ENCODE peak calls at places on chromosome 5, in five cellular contexts. P is CD8-positive, alpha-beta T cell; U is Caco-2; S is upper lobe of right lung; R is cardiac muscle cell. B is an unnamed sample. For H3K27me3, the result is how much of the 10 kb centered on the place peaks cover.

GRCh38 chr5:181241393-181241975 is 2.2 kb downstream of the RACK1 start:
- DNase-seq in U (no peak), R (no peak), P (peak), S (no peak), B (no peak)

GRCh38 chr5:59366784-59367183 is 526.7 kb downstream of the PDE4D start:
- DNase-seq in P (no peak), S (no peak), U (no peak), R (peak), B (no peak)

GRCh38 chr5:62299097-62299496 is 6.9 kb upstream of the KIF2A start:
- DNase-seq in P (no peak), R (no peak), U (no peak), S (no peak), B (no peak)

GRCh38 chr5:13859285-13859684 is 85.2 kb downstream of the DNAH5 start:
- DNase-seq in R (no peak), U (no peak), S (no peak), P (no peak), B (no peak)

GRCh38 chr5:54835642-54836041 is 149.8 kb downstream of the ESM1 start:
- DNase-seq in S (no peak), R (no peak), U (no peak), P (no peak), B (no peak)

GRCh38 chr5:96699186-96699820 is 37.1 kb downstream of the CAST start:
- DNase-seq in U (no peak), S (no peak), P (no peak), R (peak), B (no peak)

GRCh38 chr5:56817306-56817986 is 2.1 kb downstream of the MAP3K1 start:
- DNase-seq in R (no peak), U (no peak), S (no peak), P (no peak), B (no peak)

GRCh38 chr5:116504593-116504992 is 70.0 kb downstream of the SEMA6A start:
- DNase-seq in R (no peak), S (no peak), U (no peak), P (no peak), B (no peak)

GRCh38 chr5:170681013-170681433 is 102.5 kb upstream of the GABRP start:
- DNase-seq in P (no peak), U (peak), S (no peak), R (peak), B (no peak)

GRCh38 chr5:96816430-96816939 is 8.7 kb upstream of the ERAP1 start:
- DNase-seq in P (peak), R (no peak), U (no peak), S (no peak), B (no peak)

GRCh38 chr5:175795959-175796358 is 75.4 kb upstream of the CPLX2 start:
- DNase-seq in P (no peak), R (no peak), U (no peak), S (no peak), B (no peak)

GRCh38 chr5:170623576-170624181 is 119.9 kb downstream of the KCNIP1 start:
- DNase-seq in S (peak), U (no peak), P (no peak), R (peak), B (no peak)

GRCh38 chr5:165616550-165617430 is 2111.4 kb downstream of the MAT2B start:
- DNase-seq in P (no peak), R (no peak), U (no peak), S (no peak), B (no peak)

GRCh38 chr5:41503321-41503720 is 7.1 kb downstream of the PLCXD3 start:
- DNase-seq in R (no peak), U (no peak), S (no peak), P (no peak), B (no peak)

GRCh38 chr5:56480305-56481146 is 247.4 kb upstream of the ANKRD55 start:
- DNase-seq in S (peak), U (peak), R (peak), P (peak), B (no peak)

GRCh38 chr5:150438873-150439546 is 10.5 kb downstream of the RPS14 start:
- DNase-seq in U (peak), S (no peak), P (no peak), R (peak), B (no peak)

GRCh38 chr5:89535421-89535820 is 652.4 kb upstream of the MEF2C start:
- DNase-seq in R (no peak), S (no peak), P (no peak), U (no peak), B (no peak)

GRCh38 chr5:89536020-89536419 is 653.0 kb upstream of the MEF2C start:
- DNase-seq in S (no peak), P (no peak), U (no peak), R (no peak), B (no peak)

GRCh38 chr5:89537800-89538199 is 654.8 kb upstream of the MEF2C start:
- DNase-seq in R (no peak), S (no peak), U (no peak), P (no peak), B (no peak)

DNA sequence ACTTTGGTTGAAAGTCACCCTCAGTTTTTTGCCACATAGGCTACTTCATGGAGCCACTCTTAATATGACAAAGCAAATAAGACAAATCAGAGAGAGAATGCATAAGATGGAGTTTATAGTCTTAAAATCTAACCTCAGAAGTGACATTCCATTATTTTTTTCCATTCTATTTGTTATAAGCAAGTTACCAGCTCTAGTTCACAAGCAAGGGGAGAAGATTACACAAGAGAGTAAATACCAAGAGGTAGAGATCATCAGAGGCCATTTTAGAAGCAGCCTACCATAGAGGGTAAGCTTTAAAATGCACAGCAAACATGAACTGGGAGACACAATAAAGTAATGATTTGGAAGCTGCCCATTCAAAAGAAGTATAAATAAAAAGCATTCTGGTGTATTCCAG is 651.3 kb upstream of the MEF2C start:
- DNase-seq in P (no peak), U (no peak), R (no peak), S (no peak), B (peak)
- H3K27me3 ChIP-seq in P (under half), U (under half), R (under half), S (under half), B (under half)

GRCh38 chr5:132054697-132055440 is 5.6 kb upstream of the IL3 start:
- DNase-seq in R (no peak), U (no peak), P (no peak), S (peak), B (no peak)
- H3K27me3 ChIP-seq in R (under half), U (under half), P (under half), S (under half), B (under half)

GRCh38 chr5:137233726-137234125 is 265.4 kb downstream of the SPOCK1 start:
- DNase-seq in U (no peak), P (no peak), S (no peak), R (no peak), B (no peak)

GRCh38 chr5:137228816-137229215 is 270.3 kb downstream of the SPOCK1 start:
- DNase-seq in U (no peak), R (no peak), S (no peak), P (no peak), B (no peak)

GRCh38 chr5:137236266-137236665 is 262.9 kb downstream of the SPOCK1 start:
- DNase-seq in P (no peak), S (no peak), R (no peak), U (no peak), B (no peak)

GRCh38 chr5:137234973-137235943 is 263.9 kb downstream of the SPOCK1 start:
- DNase-seq in S (no peak), P (no peak), U (no peak), R (no peak), B (no peak)

GRCh38 chr5:137231535-137231934 is 267.6 kb downstream of the SPOCK1 start:
- DNase-seq in U (no peak), R (no peak), P (no peak), S (no peak), B (no peak)
- H3K27me3 ChIP-seq in U (under half), R (under half), P (under half), S (under half), B (under half)

GRCh38 chr5:173240091-173241050 is 5.4 kb upstream of the NKX2-5 start:
- DNase-seq in R (peak), U (no peak), P (no peak), S (no peak), B (no peak)
- H3K27me3 ChIP-seq in R (under half), U (under half), P (half or more), S (half or more), B (half or more)

GRCh38 chr5:1885777-1886633 is 3.3 kb upstream of the IRX4 start:
- DNase-seq in R (no peak), P (no peak), U (no peak), S (no peak), B (no peak)
- H3K27me3 ChIP-seq in R (half or more), P (under half), U (under half), S (half or more), B (under half)

DNA sequence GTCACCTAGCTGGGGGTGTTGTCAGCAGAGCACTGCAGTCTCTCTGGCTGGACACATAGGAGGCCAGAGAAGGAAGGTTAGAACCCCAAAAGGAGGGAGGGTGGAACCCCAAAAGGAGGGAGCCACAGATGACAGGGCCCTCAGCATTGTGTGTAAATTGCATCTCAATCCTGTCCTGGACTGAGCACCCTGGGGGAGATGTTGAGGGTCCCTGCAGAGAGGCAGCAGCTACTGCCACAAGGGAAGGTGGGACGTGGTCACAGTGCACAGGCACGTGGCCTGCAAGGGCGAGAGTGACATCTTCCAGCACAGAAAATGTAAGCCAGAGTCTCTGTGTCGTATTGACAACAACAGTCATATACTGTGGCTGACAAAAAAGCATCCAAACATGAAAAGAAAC is 36.5 kb upstream of the CEP72 start:
- DNase-seq in S (no peak), P (no peak), U (no peak), R (no peak), B (no peak)
- H3K27me3 ChIP-seq in S (under half), P (under half), U (under half), R (under half), B (under half)

B was measured in BJ.